ENCODE peak calls at places on chromosomes 16 and 17, in ten cellular contexts. One of them, this sample, is unnamed.

GRCh38 chr17:36072431-36073121 is 8.5 kb downstream of the CCL18 start:
- DNase-seq in body of pancreas: peak
- DNase-seq in colonic mucosa: peak
- DNase-seq in heart right ventricle: peak
- DNase-seq in neural crest cell: peak
- DNase-seq in gastrocnemius medialis: no peak
- DNase-seq in lower lobe of right lung: peak
- DNase-seq in fibroblast of the aortic adventitia: peak
- DNase-seq in CD4-positive, alpha-beta T cell: peak
- DNase-seq in breast epithelium: no peak
- DNase-seq in this sample: peak

GRCh38 chr17:57114085-57114673 is 29.1 kb downstream of the AKAP1 start:
- DNase-seq in fibroblast of the aortic adventitia: peak
- DNase-seq in gastrocnemius medialis: no peak
- DNase-seq in heart right ventricle: peak
- DNase-seq in CD4-positive, alpha-beta T cell: peak
- DNase-seq in colonic mucosa: peak
- DNase-seq in body of pancreas: peak
- DNase-seq in lower lobe of right lung: no peak
- DNase-seq in breast epithelium: no peak
- DNase-seq in neural crest cell: peak
- DNase-seq in this sample: peak

GRCh38 chr16:85651822-85652430 is 36.8 kb downstream of the GINS2 start:
- DNase-seq in CD4-positive, alpha-beta T cell: no peak
- DNase-seq in lower lobe of right lung: no peak
- DNase-seq in neural crest cell: no peak
- DNase-seq in body of pancreas: no peak
- DNase-seq in breast epithelium: no peak
- DNase-seq in colonic mucosa: no peak
- DNase-seq in heart right ventricle: no peak
- DNase-seq in gastrocnemius medialis: no peak
- DNase-seq in fibroblast of the aortic adventitia: peak
- DNase-seq in this sample: no peak

GRCh38 chr16:22171953-22172352 is 9.6 kb downstream of the SDR42E2 start:
- DNase-seq in fibroblast of the aortic adventitia: no peak
- DNase-seq in CD4-positive, alpha-beta T cell: no peak
- DNase-seq in body of pancreas: no peak
- DNase-seq in breast epithelium: no peak
- DNase-seq in lower lobe of right lung: no peak
- DNase-seq in gastrocnemius medialis: no peak
- DNase-seq in heart right ventricle: no peak
- DNase-seq in neural crest cell: no peak
- DNase-seq in colonic mucosa: no peak
- DNase-seq in this sample: no peak

GRCh38 chr17:48619821-48620496 is 4.9 kb upstream of the HOXB8 start:
- DNase-seq in neural crest cell: no peak
- DNase-seq in fibroblast of the aortic adventitia: no peak
- DNase-seq in colonic mucosa: no peak
- DNase-seq in gastrocnemius medialis: no peak
- DNase-seq in CD4-positive, alpha-beta T cell: no peak
- DNase-seq in body of pancreas: no peak
- DNase-seq in heart right ventricle: no peak
- DNase-seq in lower lobe of right lung: no peak
- DNase-seq in breast epithelium: no peak
- DNase-seq in this sample: no peak

GRCh38 chr17:28041844-28042656 is 427 bp upstream of the NLK start:
- DNase-seq in fibroblast of the aortic adventitia: no peak
- DNase-seq in body of pancreas: no peak
- DNase-seq in heart right ventricle: no peak
- DNase-seq in neural crest cell: no peak
- DNase-seq in CD4-positive, alpha-beta T cell: no peak
- DNase-seq in colonic mucosa: no peak
- DNase-seq in lower lobe of right lung: no peak
- DNase-seq in breast epithelium: no peak
- DNase-seq in gastrocnemius medialis: peak
- DNase-seq in this sample: peak

GRCh38 chr16:81804134-81804610 is 25.1 kb downstream of the PLCG2 start:
- DNase-seq in colonic mucosa: no peak
- DNase-seq in heart right ventricle: no peak
- DNase-seq in gastrocnemius medialis: no peak
- DNase-seq in CD4-positive, alpha-beta T cell: no peak
- DNase-seq in lower lobe of right lung: no peak
- DNase-seq in neural crest cell: no peak
- DNase-seq in fibroblast of the aortic adventitia: no peak
- DNase-seq in body of pancreas: no peak
- DNase-seq in breast epithelium: no peak
- DNase-seq in this sample: no peak

GRCh38 chr16:66667944-66668343 is 28.6 kb downstream of the CMTM4 start:
- DNase-seq in neural crest cell: no peak
- DNase-seq in fibroblast of the aortic adventitia: no peak
- DNase-seq in colonic mucosa: no peak
- DNase-seq in lower lobe of right lung: no peak
- DNase-seq in heart right ventricle: no peak
- DNase-seq in body of pancreas: no peak
- DNase-seq in CD4-positive, alpha-beta T cell: no peak
- DNase-seq in breast epithelium: no peak
- DNase-seq in gastrocnemius medialis: no peak
- DNase-seq in this sample: no peak

GRCh38 chr17:29089601-29090044 is 46.7 kb downstream of the PIPOX start:
- DNase-seq in fibroblast of the aortic adventitia: no peak
- DNase-seq in neural crest cell: no peak
- DNase-seq in colonic mucosa: no peak
- DNase-seq in gastrocnemius medialis: peak
- DNase-seq in CD4-positive, alpha-beta T cell: no peak
- DNase-seq in breast epithelium: no peak
- DNase-seq in lower lobe of right lung: no peak
- DNase-seq in heart right ventricle: no peak
- DNase-seq in body of pancreas: no peak
- DNase-seq in this sample: no peak

GRCh38 chr16:2799205-2799851 is 1.1 kb downstream of the PRSS41 start:
- DNase-seq in heart right ventricle: no peak
- DNase-seq in colonic mucosa: no peak
- DNase-seq in CD4-positive, alpha-beta T cell: no peak
- DNase-seq in fibroblast of the aortic adventitia: no peak
- DNase-seq in breast epithelium: no peak
- DNase-seq in body of pancreas: no peak
- DNase-seq in lower lobe of right lung: peak
- DNase-seq in gastrocnemius medialis: no peak
- DNase-seq in neural crest cell: no peak
- DNase-seq in this sample: peak

GRCh38 chr16:3472878-3473595 is 22.3 kb downstream of the C16orf90 start:
- DNase-seq in breast epithelium: no peak
- DNase-seq in CD4-positive, alpha-beta T cell: no peak
- DNase-seq in heart right ventricle: no peak
- DNase-seq in body of pancreas: no peak
- DNase-seq in lower lobe of right lung: no peak
- DNase-seq in colonic mucosa: no peak
- DNase-seq in gastrocnemius medialis: no peak
- DNase-seq in fibroblast of the aortic adventitia: peak
- DNase-seq in neural crest cell: no peak
- DNase-seq in this sample: no peak

GRCh38 chr17:39380144-39380543 is 21.3 kb downstream of the FBXL20 start:
- DNase-seq in CD4-positive, alpha-beta T cell: no peak
- DNase-seq in colonic mucosa: no peak
- DNase-seq in heart right ventricle: no peak
- DNase-seq in body of pancreas: no peak
- DNase-seq in fibroblast of the aortic adventitia: no peak
- DNase-seq in breast epithelium: no peak
- DNase-seq in lower lobe of right lung: no peak
- DNase-seq in neural crest cell: no peak
- DNase-seq in gastrocnemius medialis: no peak
- DNase-seq in this sample: no peak

GRCh38 chr17:8928347-8928746 is 37.2 kb downstream of the PIK3R5 start:
- DNase-seq in breast epithelium: no peak
- DNase-seq in fibroblast of the aortic adventitia: no peak
- DNase-seq in heart right ventricle: no peak
- DNase-seq in neural crest cell: no peak
- DNase-seq in body of pancreas: no peak
- DNase-seq in colonic mucosa: no peak
- DNase-seq in lower lobe of right lung: no peak
- DNase-seq in CD4-positive, alpha-beta T cell: no peak
- DNase-seq in gastrocnemius medialis: no peak
- DNase-seq in this sample: no peak

GRCh38 chr17:28119049-28119448 is 76.6 kb downstream of the NLK start:
- DNase-seq in heart right ventricle: no peak
- DNase-seq in body of pancreas: no peak
- DNase-seq in neural crest cell: no peak
- DNase-seq in gastrocnemius medialis: no peak
- DNase-seq in fibroblast of the aortic adventitia: no peak
- DNase-seq in colonic mucosa: no peak
- DNase-seq in lower lobe of right lung: no peak
- DNase-seq in breast epithelium: no peak
- DNase-seq in CD4-positive, alpha-beta T cell: no peak
- DNase-seq in this sample: no peak

GRCh38 chr17:54749157-54749556 is 151.5 kb upstream of the TOM1L1 start:
- DNase-seq in neural crest cell: no peak
- DNase-seq in breast epithelium: no peak
- DNase-seq in heart right ventricle: no peak
- DNase-seq in fibroblast of the aortic adventitia: no peak
- DNase-seq in lower lobe of right lung: no peak
- DNase-seq in colonic mucosa: no peak
- DNase-seq in body of pancreas: no peak
- DNase-seq in CD4-positive, alpha-beta T cell: no peak
- DNase-seq in gastrocnemius medialis: no peak
- DNase-seq in this sample: peak
- TF ChIP-seq CTCF in neural crest cell: no peak
- TF ChIP-seq CTCF in breast epithelium: no peak
- TF ChIP-seq CTCF in heart right ventricle: no peak
- TF ChIP-seq CTCF in fibroblast of the aortic adventitia: no peak
- TF ChIP-seq CTCF in lower lobe of right lung: no peak
- TF ChIP-seq CTCF in colonic mucosa: no peak
- TF ChIP-seq CTCF in body of pancreas: no peak
- TF ChIP-seq CTCF in CD4-positive, alpha-beta T cell: no peak
- TF ChIP-seq CTCF in gastrocnemius medialis: no peak
- TF ChIP-seq CTCF in this sample: no peak

GRCh38 chr17:30116661-30117547 is at the start of gene NSRP1:
- DNase-seq in neural crest cell: peak
- DNase-seq in colonic mucosa: peak
- DNase-seq in breast epithelium: peak
- DNase-seq in fibroblast of the aortic adventitia: peak
- DNase-seq in CD4-positive, alpha-beta T cell: peak
- DNase-seq in body of pancreas: peak
- DNase-seq in lower lobe of right lung: peak
- DNase-seq in gastrocnemius medialis: peak
- DNase-seq in heart right ventricle: peak
- DNase-seq in this sample: peak
- TF ChIP-seq CTCF in neural crest cell: no peak
- TF ChIP-seq CTCF in colonic mucosa: no peak
- TF ChIP-seq CTCF in breast epithelium: no peak
- TF ChIP-seq CTCF in fibroblast of the aortic adventitia: no peak
- TF ChIP-seq CTCF in CD4-positive, alpha-beta T cell: no peak
- TF ChIP-seq CTCF in body of pancreas: peak
- TF ChIP-seq CTCF in lower lobe of right lung: no peak
- TF ChIP-seq CTCF in gastrocnemius medialis: no peak
- TF ChIP-seq CTCF in heart right ventricle: no peak
- TF ChIP-seq CTCF in this sample: no peak

GRCh38 chr16:89455178-89455577 is 35.2 kb downstream of the ANKRD11 start:
- DNase-seq in breast epithelium: no peak
- DNase-seq in body of pancreas: no peak
- DNase-seq in lower lobe of right lung: no peak
- DNase-seq in neural crest cell: no peak
- DNase-seq in fibroblast of the aortic adventitia: no peak
- DNase-seq in CD4-positive, alpha-beta T cell: no peak
- DNase-seq in colonic mucosa: no peak
- DNase-seq in gastrocnemius medialis: no peak
- DNase-seq in heart right ventricle: no peak
- DNase-seq in this sample: no peak

GRCh38 chr16:89455692-89456091 is 34.7 kb downstream of the ANKRD11 start:
- DNase-seq in body of pancreas: no peak
- DNase-seq in neural crest cell: no peak
- DNase-seq in breast epithelium: no peak
- DNase-seq in heart right ventricle: no peak
- DNase-seq in gastrocnemius medialis: no peak
- DNase-seq in CD4-positive, alpha-beta T cell: no peak
- DNase-seq in lower lobe of right lung: no peak
- DNase-seq in fibroblast of the aortic adventitia: no peak
- DNase-seq in colonic mucosa: no peak
- DNase-seq in this sample: no peak

GRCh38 chr16:89452925-89453324 is 37.4 kb downstream of the ANKRD11 start:
- DNase-seq in gastrocnemius medialis: no peak
- DNase-seq in CD4-positive, alpha-beta T cell: no peak
- DNase-seq in fibroblast of the aortic adventitia: no peak
- DNase-seq in neural crest cell: no peak
- DNase-seq in lower lobe of right lung: no peak
- DNase-seq in body of pancreas: no peak
- DNase-seq in breast epithelium: no peak
- DNase-seq in colonic mucosa: no peak
- DNase-seq in heart right ventricle: no peak
- DNase-seq in this sample: no peak

GRCh38 chr16:89452241-89452640 is 38.1 kb downstream of the ANKRD11 start:
- DNase-seq in CD4-positive, alpha-beta T cell: no peak
- DNase-seq in heart right ventricle: no peak
- DNase-seq in lower lobe of right lung: no peak
- DNase-seq in breast epithelium: no peak
- DNase-seq in colonic mucosa: no peak
- DNase-seq in gastrocnemius medialis: no peak
- DNase-seq in body of pancreas: no peak
- DNase-seq in neural crest cell: no peak
- DNase-seq in fibroblast of the aortic adventitia: no peak
- DNase-seq in this sample: no peak

DNA sequence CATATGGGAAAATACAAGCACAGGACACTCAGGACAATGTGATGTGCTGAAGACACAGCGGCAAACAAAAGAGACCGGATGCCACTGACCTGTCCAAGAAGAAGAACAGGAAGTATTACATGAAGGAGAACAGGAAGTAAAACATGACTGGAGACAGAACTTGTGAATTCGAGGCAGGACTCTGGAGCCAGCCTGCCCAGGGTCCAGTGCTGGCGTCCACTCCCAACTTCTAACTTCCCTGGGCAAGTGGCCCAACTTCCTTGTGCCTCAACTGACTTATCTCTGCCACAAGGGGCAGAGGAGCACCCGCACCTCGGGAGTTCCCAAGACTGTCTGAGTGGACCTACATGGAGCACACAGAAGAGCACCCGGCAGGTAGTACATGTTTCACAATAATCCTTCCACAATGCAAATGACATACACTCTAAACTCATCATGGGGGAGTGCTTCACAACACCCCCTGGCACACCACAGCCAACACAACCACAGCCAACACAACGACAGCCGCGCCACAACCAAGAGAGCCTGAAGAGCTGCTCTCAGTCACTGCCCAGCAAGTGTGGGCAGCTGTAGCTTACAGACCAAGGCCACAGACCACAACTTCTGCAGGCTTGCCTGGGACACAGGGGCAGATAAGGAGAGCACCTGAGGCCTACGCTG is 36.6 kb downstream of the ANKRD11 start:
- DNase-seq in neural crest cell: no peak
- DNase-seq in body of pancreas: peak
- DNase-seq in heart right ventricle: no peak
- DNase-seq in gastrocnemius medialis: peak
- DNase-seq in fibroblast of the aortic adventitia: peak
- DNase-seq in lower lobe of right lung: peak
- DNase-seq in breast epithelium: no peak
- DNase-seq in colonic mucosa: no peak
- DNase-seq in CD4-positive, alpha-beta T cell: no peak
- DNase-seq in this sample: no peak
- TF ChIP-seq CTCF in neural crest cell: peak
- TF ChIP-seq CTCF in body of pancreas: peak
- TF ChIP-seq CTCF in heart right ventricle: peak
- TF ChIP-seq CTCF in gastrocnemius medialis: no peak
- TF ChIP-seq CTCF in fibroblast of the aortic adventitia: peak
- TF ChIP-seq CTCF in lower lobe of right lung: peak
- TF ChIP-seq CTCF in breast epithelium: no peak
- TF ChIP-seq CTCF in colonic mucosa: peak
- TF ChIP-seq CTCF in CD4-positive, alpha-beta T cell: no peak
- TF ChIP-seq CTCF in this sample: peak

GRCh38 chr17:4295686-4296085 is 31.9 kb upstream of the ANKFY1 start:
- DNase-seq in fibroblast of the aortic adventitia: no peak
- DNase-seq in colonic mucosa: no peak
- DNase-seq in CD4-positive, alpha-beta T cell: no peak
- DNase-seq in heart right ventricle: no peak
- DNase-seq in neural crest cell: no peak
- DNase-seq in body of pancreas: no peak
- DNase-seq in breast epithelium: no peak
- DNase-seq in gastrocnemius medialis: no peak
- DNase-seq in lower lobe of right lung: no peak
- DNase-seq in this sample: no peak
- TF ChIP-seq CTCF in fibroblast of the aortic adventitia: no peak
- TF ChIP-seq CTCF in colonic mucosa: no peak
- TF ChIP-seq CTCF in CD4-positive, alpha-beta T cell: no peak
- TF ChIP-seq CTCF in heart right ventricle: no peak
- TF ChIP-seq CTCF in neural crest cell: no peak
- TF ChIP-seq CTCF in body of pancreas: no peak
- TF ChIP-seq CTCF in breast epithelium: no peak
- TF ChIP-seq CTCF in gastrocnemius medialis: no peak
- TF ChIP-seq CTCF in lower lobe of right lung: no peak
- TF ChIP-seq CTCF in this sample: no peak

This sample was measured in Caco-2.